ENCODE peak calls at places on chromosomes 4 and X, in seven cellular contexts. M is fibroblast of villous mesenchyme, C is AG04450, X is foreskin keratinocyte, B is transverse colon, V is epithelial cell of esophagus, W is H9. N is an unnamed sample.

GRCh38 chr4:88007304-88008132 is at the start of gene PKD2:
- DNase-seq in M (peak), C (no peak), X (peak), B (peak), V (peak), W (peak), N (peak)

GRCh38 chrX:45187731-45188130 is 12.9 kb downstream of the DIPK2B start:
- DNase-seq in M (no peak), C (no peak), X (no peak), B (no peak), V (no peak), W (no peak), N (no peak)

GRCh38 chr4:8877780-8878040 is 6.1 kb upstream of the HMX1 start:
- DNase-seq in M (no peak), C (no peak), X (no peak), B (no peak), V (no peak), W (no peak), N (no peak)

GRCh38 chr4:5166377-5166776 is 115.1 kb downstream of the STK32B start:
- DNase-seq in M (no peak), C (no peak), X (no peak), B (no peak), V (no peak), W (peak), N (no peak)

GRCh38 chr4:71237626-71238025 is 101.2 kb upstream of the SLC4A4 start:
- DNase-seq in M (no peak), C (no peak), X (no peak), B (no peak), V (no peak), W (no peak), N (no peak)

GRCh38 chr4:113845138-113845537 is 83.6 kb upstream of the CAMK2D start:
- DNase-seq in M (no peak), C (no peak), X (no peak), B (no peak), V (no peak), W (no peak), N (no peak)

GRCh38 chr4:40832175-40832574 is 82.4 kb downstream of the NSUN7 start:
- DNase-seq in M (no peak), C (no peak), X (no peak), B (no peak), V (no peak), W (no peak), N (no peak)

GRCh38 chr4:11769425-11769824 is 340.7 kb upstream of the HS3ST1 start:
- DNase-seq in M (no peak), C (no peak), X (no peak), B (no peak), V (peak), W (no peak), N (no peak)

GRCh38 chrX:38561951-38562719 is 793 bp downstream of the TSPAN7 start:
- DNase-seq in M (no peak), C (no peak), X (no peak), B (peak), V (no peak), W (peak), N (peak)

GRCh38 chr4:38857354-38858096 is 908 bp upstream of the TLR6 start:
- DNase-seq in M (peak), C (peak), X (peak), B (peak), V (peak), W (no peak), N (no peak)

GRCh38 chr4:167084326-167084725 is 150.0 kb downstream of the SPOCK3 start:
- DNase-seq in M (no peak), C (no peak), X (no peak), B (no peak), V (peak), W (no peak), N (no peak)

GRCh38 chr4:8907596-8908205 is 36.1 kb upstream of the HMX1 start:
- DNase-seq in M (no peak), C (no peak), X (no peak), B (no peak), V (no peak), W (peak), N (no peak)

GRCh38 chr4:100778431-100778830 is 260.6 kb upstream of the EMCN start:
- DNase-seq in M (no peak), C (no peak), X (no peak), B (no peak), V (no peak), W (no peak), N (no peak)

GRCh38 chr4:141637565-141637964 is 1.2 kb downstream of the IL15 start:
- DNase-seq in M (peak), C (no peak), X (no peak), B (no peak), V (no peak), W (no peak), N (no peak)

GRCh38 chr4:11428701-11429571 is at the start of gene HS3ST1:
- DNase-seq in M (peak), C (no peak), X (peak), B (peak), V (peak), W (peak), N (peak)

GRCh38 chr4:15779336-15779735 is 1.2 kb downstream of the CD38 start:
- DNase-seq in M (peak), C (no peak), X (peak), B (peak), V (peak), W (peak), N (peak)

GRCh38 chr4:8118035-8118434 is 40.6 kb downstream of the ABLIM2 start:
- DNase-seq in M (no peak), C (no peak), X (no peak), B (no peak), V (no peak), W (no peak), N (no peak)

GRCh38 chr4:4308800-4309441 is 18.9 kb downstream of the ZBTB49 start:
- DNase-seq in M (peak), C (no peak), X (peak), B (no peak), V (peak), W (no peak), N (no peak)

GRCh38 chr4:16812041-16812440 is 86.4 kb downstream of the LDB2 start:
- DNase-seq in M (no peak), C (no peak), X (no peak), B (no peak), V (no peak), W (no peak), N (no peak)

GRCh38 chrX:123330229-123330942 is 146.3 kb downstream of the GRIA3 start:
- DNase-seq in M (no peak), C (no peak), X (no peak), B (no peak), V (no peak), W (no peak), N (no peak)

GRCh38 chr4:1530356-1530755 is 124.1 kb upstream of the NKX1-1 start:
- DNase-seq in M (no peak), C (no peak), X (no peak), B (no peak), V (no peak), W (no peak), N (no peak)

GRCh38 chr4:64539234-64539849 is 130.1 kb upstream of the TECRL start:
- DNase-seq in M (peak), C (no peak), X (peak), B (peak), V (peak), W (peak), N (peak)

GRCh38 chr4:6538586-6538985 is 36.4 kb upstream of the MAN2B2 start:
- DNase-seq in M (no peak), C (no peak), X (no peak), B (no peak), V (no peak), W (no peak), N (no peak)

GRCh38 chr4:184824081-184824775 is 1.5 kb downstream of the ACSL1 start:
- DNase-seq in M (peak), C (no peak), X (no peak), B (no peak), V (no peak), W (no peak), N (no peak)

GRCh38 chrX:27597506-27597905 is 7.4 kb downstream of the DCAF8L2 start:
- DNase-seq in M (no peak), C (no peak), X (peak), B (no peak), V (no peak), W (no peak), N (no peak)

GRCh38 chr4:4446434-4446833 is 59.5 kb downstream of the NSG1 start:
- DNase-seq in M (no peak), C (no peak), X (no peak), B (no peak), V (no peak), W (no peak), N (no peak)

GRCh38 chr4:103996637-103997036 is 276.9 kb upstream of the TACR3 start:
- DNase-seq in M (peak), C (no peak), X (peak), B (no peak), V (peak), W (peak), N (peak)

GRCh38 chr4:55554453-55555030 is 7.8 kb upstream of the CLOCK start:
- DNase-seq in M (peak), C (no peak), X (no peak), B (no peak), V (peak), W (no peak), N (no peak)

GRCh38 chr4:187193141-187193540 is 469.5 kb upstream of the FAT1 start:
- DNase-seq in M (no peak), C (no peak), X (no peak), B (no peak), V (no peak), W (no peak), N (no peak)

GRCh38 chrX:129523076-129524055 is at the start of gene SMARCA1:
- DNase-seq in M (peak), C (no peak), X (no peak), B (peak), V (peak), W (peak), N (peak)

GRCh38 chrX:118189628-118190027 is 73.0 kb upstream of the KLHL13 start:
- DNase-seq in M (no peak), C (no peak), X (no peak), B (no peak), V (no peak), W (peak), N (no peak)

GRCh38 chr4:82373816-82374740 is at the start of gene HNRNPD:
- DNase-seq in M (peak), C (peak), X (peak), B (peak), V (peak), W (peak), N (peak)
- TF ChIP-seq CTCF in M (no peak), C (no peak), X (peak), B (peak), V (no peak), W (no peak), N (no peak)

DNA sequence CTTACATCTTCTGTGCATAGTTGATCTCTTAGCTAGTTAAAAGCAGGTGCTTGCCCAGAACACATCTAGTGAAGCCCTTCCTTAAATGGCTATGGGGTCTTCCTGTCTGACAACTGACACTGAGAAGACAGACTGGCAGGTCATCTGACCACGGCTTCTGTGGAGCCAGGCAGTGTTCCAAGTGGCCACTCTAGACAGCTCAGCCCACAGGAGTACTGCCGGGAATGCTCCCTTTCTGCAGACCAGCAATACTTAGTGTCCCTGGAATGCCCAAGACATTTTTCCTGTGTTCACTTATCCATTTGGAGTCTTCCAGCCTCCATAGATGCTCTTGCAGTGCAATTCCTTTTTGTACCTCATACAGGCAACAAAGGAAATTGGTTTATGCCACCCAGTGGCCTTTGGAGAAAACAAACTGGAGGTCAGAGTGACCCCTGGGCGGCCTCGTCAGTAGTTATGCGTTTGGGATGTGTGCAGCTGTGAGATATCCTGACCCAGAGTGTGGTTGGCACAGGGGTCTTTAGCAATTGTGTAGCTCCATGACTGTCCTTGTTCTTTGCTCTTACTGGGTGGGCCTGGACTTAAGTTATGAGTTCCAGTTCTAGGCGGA is 335.5 kb downstream of the ARHGAP10 start:
- DNase-seq in M (no peak), C (no peak), X (no peak), B (no peak), V (no peak), W (no peak), N (no peak)
- TF ChIP-seq CTCF in M (no peak), C (no peak), X (no peak), B (no peak), V (no peak), W (no peak), N (no peak)

DNA sequence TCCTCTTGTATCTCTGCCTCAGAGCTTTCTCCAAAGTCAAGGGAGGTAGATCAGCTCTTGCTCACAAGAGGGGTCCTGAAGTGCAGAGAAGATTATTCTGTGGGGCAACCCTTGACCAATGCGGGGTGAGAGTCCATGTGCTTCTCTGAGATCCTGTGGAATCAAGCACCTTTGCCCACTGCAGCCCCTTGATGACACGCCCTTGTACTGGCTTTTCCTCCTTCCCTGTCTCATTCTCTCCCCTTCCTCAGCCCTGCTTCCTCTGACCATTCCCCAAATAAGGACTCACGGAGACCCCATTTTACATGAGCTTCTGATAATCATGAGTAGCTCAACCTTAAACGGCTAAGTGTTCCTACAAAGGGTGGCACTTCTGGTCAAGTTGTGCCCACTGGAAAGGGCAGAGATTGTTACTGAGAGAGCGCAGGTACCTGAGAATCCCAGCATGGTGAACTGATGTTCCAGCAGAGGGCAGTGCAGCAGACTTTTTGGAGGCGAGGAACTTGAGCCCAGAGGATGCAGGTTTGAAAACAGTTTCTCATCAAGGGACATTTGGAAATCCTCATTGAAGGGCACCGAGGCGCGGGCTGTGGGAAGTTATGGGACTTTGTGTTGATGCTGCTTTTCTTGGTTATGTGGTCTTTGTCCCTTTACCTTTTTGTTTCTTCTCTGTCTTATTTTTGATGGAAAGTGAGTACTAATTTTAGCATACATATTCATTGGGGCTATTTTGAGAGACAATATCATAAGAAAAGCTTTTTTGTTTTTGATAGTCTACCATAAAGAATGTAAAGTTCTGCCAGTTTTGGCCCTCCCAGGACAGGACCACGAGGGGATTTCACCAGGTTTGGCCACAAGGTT is 201.3 kb downstream of the RBM46 start:
- DNase-seq in M (peak), C (peak), X (peak), B (peak), V (peak), W (peak), N (peak)
- TF ChIP-seq CTCF in M (peak), C (peak), X (peak), B (peak), V (peak), W (peak), N (peak)

DNA sequence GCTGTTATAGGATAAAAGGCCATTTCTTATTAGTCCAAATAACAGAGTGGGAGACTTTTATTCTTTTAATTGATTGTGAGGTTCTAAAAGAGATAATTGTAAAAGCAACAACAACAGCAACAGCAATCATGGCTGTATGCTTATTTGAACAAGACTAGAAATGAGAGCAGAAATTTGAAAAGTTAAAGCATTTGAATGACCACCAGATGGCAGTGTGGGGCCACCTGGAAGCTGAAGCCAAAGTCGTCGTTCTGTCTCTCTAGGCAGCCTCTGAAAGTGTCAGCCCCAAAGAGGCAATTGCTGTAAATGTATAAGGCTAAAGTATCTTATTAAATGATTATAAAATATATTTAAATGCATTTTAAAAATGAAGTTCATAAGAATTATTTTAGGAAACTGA is 42.2 kb downstream of the SH2D1A start:
- DNase-seq in M (peak), C (no peak), X (no peak), B (peak), V (peak), W (no peak), N (peak)
- TF ChIP-seq CTCF in M (peak), C (peak), X (peak), B (no peak), V (peak), W (peak), N (peak)

DNA sequence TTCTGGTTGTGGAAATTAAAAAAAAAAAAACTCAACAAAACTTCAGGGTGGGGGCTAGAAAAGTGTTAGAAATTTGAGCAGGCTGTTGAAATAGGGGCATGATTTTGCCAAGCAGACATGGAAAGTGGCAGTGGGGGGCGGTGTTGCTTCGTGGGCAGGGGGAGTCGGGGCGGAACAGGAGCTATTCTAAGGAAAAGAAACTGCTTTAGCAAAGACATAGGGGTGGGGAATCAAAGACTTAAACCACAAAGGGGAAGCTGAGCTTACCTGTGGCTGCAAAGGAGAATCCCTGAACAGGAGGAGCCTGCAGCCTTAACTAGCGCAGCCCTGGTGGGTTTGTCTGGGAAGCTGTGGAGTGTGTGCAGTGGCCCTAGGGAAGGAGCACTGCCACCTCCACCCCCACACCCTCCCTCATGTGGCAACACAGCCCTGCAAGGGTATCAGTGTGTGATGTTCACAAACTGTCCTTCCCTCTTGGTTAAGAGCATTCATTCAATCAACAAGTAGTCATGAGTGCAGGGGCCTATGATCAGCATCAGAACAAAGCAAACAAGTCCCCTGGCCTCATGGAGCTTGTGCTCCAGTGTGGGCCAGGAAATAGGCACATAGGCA is 20.5 kb downstream of the SEL1L3 start:
- DNase-seq in M (no peak), C (no peak), X (no peak), B (peak), V (no peak), W (no peak), N (no peak)
- TF ChIP-seq CTCF in M (no peak), C (peak), X (no peak), B (no peak), V (no peak), W (peak), N (no peak)

N was measured in nephron progenitor cell.